ENCODE peak calls at places on chromosomes 12 and 14, in six cellular contexts. J is H1, V is mesendoderm, M is IMR-90, I is mesenchymal stem cell, Y is trophoblast cell. Q is an unnamed sample.

GRCh38 chr14:93703941-93704340 is 84.3 kb downstream of the PRIMA1 start:
- DNase-seq in M (no peak), V (no peak), J (no peak), Y (no peak), I (no peak), Q (no peak)

GRCh38 chr14:91065266-91065665 is 4.8 kb upstream of the RPS6KA5 start:
- DNase-seq in I (no peak), Y (no peak), M (no peak), V (no peak), J (no peak), Q (no peak)

GRCh38 chr14:54564071-54564798 is 2.7 kb upstream of the SAMD4A start:
- DNase-seq in V (peak; percentile 33), I (peak; percentile 69), M (peak; percentile 48), Y (peak; percentile 81), J (no peak), Q (peak; percentile 29)

GRCh38 chr12:52907092-52907810 is 2.4 kb upstream of the KRT8 start:
- DNase-seq in V (peak; percentile 84), J (no peak), I (peak; percentile 68), Y (peak; percentile 63), M (no peak), Q (no peak)

GRCh38 chr14:33916663-33917565 is 34.0 kb downstream of the EGLN3 start:
- DNase-seq in Y (peak; percentile 87), I (peak; percentile 40), J (no peak), V (peak; percentile 62), M (no peak), Q (no peak)

GRCh38 chr14:29216774-29217232 is 450.2 kb downstream of the FOXG1 start:
- DNase-seq in J (no peak), Y (no peak), M (no peak), V (no peak), I (peak; percentile 6), Q (no peak)

GRCh38 chr14:56694609-56695008 is 115.0 kb downstream of the TMEM260 start:
- DNase-seq in V (no peak), Y (no peak), M (no peak), J (peak; percentile 20), I (no peak), Q (no peak)

GRCh38 chr12:3896851-3897351 is 23.7 kb upstream of the PARP11 start:
- DNase-seq in M (no peak), I (peak; percentile 35), Y (peak; percentile 85), J (no peak), V (peak; percentile 14), Q (no peak)

GRCh38 chr12:57523706-57524614 is 1.3 kb downstream of the MBD6 start:
- DNase-seq in V (no peak), J (no peak), I (no peak), Y (no peak), M (no peak), Q (no peak)

GRCh38 chr12:106233011-106233410 is 14.8 kb downstream of the CKAP4 start:
- DNase-seq in Y (no peak), I (no peak), M (no peak), V (no peak), J (no peak), Q (no peak)

GRCh38 chr12:22733756-22734155 is 108.8 kb downstream of the ETNK1 start:
- DNase-seq in V (no peak), I (no peak), J (no peak), M (no peak), Y (no peak), Q (no peak)

GRCh38 chr12:1517007-1517406 is 77.4 kb downstream of the FBXL14 start:
- DNase-seq in J (peak; percentile 90), Y (peak; percentile 73), V (peak; percentile 69), I (peak; percentile 54), M (peak; percentile 82), Q (no peak)

GRCh38 chr14:100657780-100658513 is 68.7 kb upstream of the DLK1 start:
- DNase-seq in M (no peak), J (no peak), I (no peak), V (no peak), Y (no peak), Q (no peak)

GRCh38 chr12:53071591-53072551 is 7.3 kb downstream of the SPRYD3 start:
- DNase-seq in M (peak; percentile 33), Y (no peak), V (peak; percentile 65), I (no peak), J (no peak), Q (no peak)

GRCh38 chr14:105413542-105413886 is 6.1 kb upstream of the MTA1 start:
- DNase-seq in Y (no peak), I (no peak), M (no peak), V (no peak), J (no peak), Q (no peak)

GRCh38 chr14:105414456-105415371 is 4.9 kb upstream of the MTA1 start:
- DNase-seq in Y (peak; percentile 39), M (peak; percentile 52), I (peak; percentile 66), J (peak; percentile 85), V (peak; percentile 55), Q (peak; percentile 61)

GRCh38 chr14:105418269-105419054 is 1.2 kb upstream of the MTA1 start:
- DNase-seq in M (no peak), J (no peak), Y (no peak), V (no peak), I (no peak), Q (no peak)

GRCh38 chr14:105416671-105417070 is 3.0 kb upstream of the MTA1 start:
- DNase-seq in I (no peak), M (no peak), Y (no peak), V (no peak), J (no peak), Q (no peak)

GRCh38 chr14:105415481-105416428 is 3.9 kb upstream of the MTA1 start:
- DNase-seq in J (no peak), M (no peak), Y (no peak), I (no peak), V (no peak), Q (no peak)
- H3K4me3 ChIP-seq in J (peak overlapping the region; percentile 68), M (peak overlapping the region; percentile 61), Y (no peak overlapping the region), I (peak overlapping the region; percentile 63), V (no peak overlapping the region), Q (no peak overlapping the region)

GRCh38 chr12:90048918-90049317 is 340.3 kb upstream of the ATP2B1 start:
- DNase-seq in I (no peak), V (no peak), M (no peak), Y (no peak), J (no peak), Q (no peak)

GRCh38 chr12:90043264-90043663 is 334.6 kb upstream of the ATP2B1 start:
- DNase-seq in Y (peak; percentile 69), M (peak; percentile 72), V (no peak), I (peak; percentile 68), J (no peak), Q (no peak)

GRCh38 chr12:90038290-90038689 is 329.7 kb upstream of the ATP2B1 start:
- DNase-seq in V (no peak), J (no peak), M (no peak), Y (no peak), I (no peak), Q (no peak)

GRCh38 chr12:90045559-90045958 is 336.9 kb upstream of the ATP2B1 start:
- DNase-seq in Y (no peak), M (no peak), J (no peak), V (no peak), I (no peak), Q (no peak)

GRCh38 chr12:90044069-90044468 is 335.4 kb upstream of the ATP2B1 start:
- DNase-seq in V (no peak), M (no peak), I (no peak), J (no peak), Y (peak; percentile 72), Q (no peak)
- H3K79me1 ChIP-seq in V (no peaks in the 10 kb centered on the region), M (no peaks in the 10 kb centered on the region), I (no peaks in the 10 kb centered on the region), J (no peaks in the 10 kb centered on the region), Y (peaks cover 20% of the 10 kb centered on the region), Q (no peaks in the 10 kb centered on the region)

GRCh38 chr12:92141585-92142244 is 3.9 kb downstream of the BTG1 start:
- DNase-seq in I (peak; percentile 22), J (no peak), Y (no peak), V (no peak), M (no peak), Q (no peak)
- H3K9ac ChIP-seq in I (peak overlapping the region; percentile 93), J (no peak overlapping the region), Y (no peak overlapping the region), V (peak overlapping the region; percentile 25), M (peak overlapping the region; percentile 81), Q (no peak overlapping the region)

DNA sequence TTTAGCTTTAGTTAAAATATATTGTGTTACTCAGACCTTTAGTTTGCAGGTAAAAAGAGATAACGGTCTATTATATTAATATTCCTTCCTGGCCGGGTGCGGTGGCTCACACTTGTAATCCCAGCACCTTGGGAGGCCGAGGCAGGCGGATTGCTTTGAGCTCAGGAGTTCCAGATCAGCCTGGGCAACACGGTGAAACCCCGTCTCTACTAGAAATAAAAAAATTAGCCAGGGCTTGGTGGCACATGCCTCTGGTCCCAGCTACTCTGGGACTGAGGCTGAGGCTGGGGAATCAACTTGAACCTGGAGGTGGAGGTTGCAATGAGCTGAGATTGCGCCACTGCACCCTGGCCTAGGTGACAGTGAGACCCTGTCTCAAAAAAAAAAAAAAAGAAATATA is 13.2 kb upstream of the EID3 start:
- DNase-seq in V (no peak), I (no peak), M (no peak), Y (no peak), J (no peak), Q (no peak)
- H3K4me3 ChIP-seq in V (no peak overlapping the region), I (peak overlapping the region; percentile 99), M (peak overlapping the region; percentile 29), Y (no peak overlapping the region), J (no peak overlapping the region), Q (no peak overlapping the region)

GRCh38 chr12:51263341-51263740 is 6.9 kb downstream of the SMAGP start:
- DNase-seq in Y (no peak), V (no peak), J (no peak), I (no peak), M (no peak), Q (no peak)
- H3K79me1 ChIP-seq in Y (peaks cover 1% of the 10 kb centered on the region), V (no peaks in the 10 kb centered on the region), J (no peaks in the 10 kb centered on the region), I (peaks cover 12% of the 10 kb centered on the region), M (peaks cover 26% of the 10 kb centered on the region), Q (no peaks in the 10 kb centered on the region)